ENCODE peak calls at places on chromosomes 16 and 17, in nine cellular contexts. H, B, X, S, G, M, U, Q and W are unnamed samples.

GRCh38 chr16:57355898-57356414 is 2.6 kb upstream of the CCL22 start:
- DNase-seq in H (no peak), B (no peak), X (no peak), S (no peak), G (no peak), M (no peak), U (no peak), Q (no peak), W (no peak)

GRCh38 chr17:15210247-15210646 is 54.9 kb downstream of the PMP22 start:
- DNase-seq in H (no peak), B (no peak), X (no peak), S (no peak), G (no peak), M (no peak), U (no peak), Q (no peak), W (no peak)

GRCh38 chr16:86490859-86491642 is 19.3 kb upstream of the FOXF1 start:
- DNase-seq in H (no peak), B (no peak), X (peak; percentile 56), S (no peak), G (no peak), M (no peak), U (no peak), Q (peak; percentile 81), W (no peak)

GRCh38 chr17:77489898-77490265 is 349.1 kb downstream of the SEC14L1 start:
- DNase-seq in H (no peak), B (peak; percentile 53), X (no peak), S (no peak), G (no peak), M (peak; percentile 92), U (peak; percentile 82), Q (peak; percentile 96), W (no peak)

GRCh38 chr17:4152471-4152870 is 9.5 kb downstream of the CYB5D2 start:
- DNase-seq in H (no peak), B (no peak), X (peak; percentile 72), S (no peak), G (no peak), M (no peak), U (no peak), Q (no peak), W (peak; percentile 70)

GRCh38 chr17:50967795-50968194 is 101.6 kb upstream of the TOB1 start:
- DNase-seq in H (no peak), B (no peak), X (peak; percentile 47), S (no peak), G (no peak), M (no peak), U (no peak), Q (no peak), W (no peak)

GRCh38 chr17:21176996-21177395 is 37.0 kb downstream of the TMEM11 start:
- DNase-seq in H (no peak), B (no peak), X (no peak), S (no peak), G (no peak), M (no peak), U (no peak), Q (peak; percentile 32), W (no peak)

GRCh38 chr16:53172517-53172916 is 117.7 kb downstream of the CHD9 start:
- DNase-seq in H (no peak), B (no peak), X (no peak), S (no peak), G (no peak), M (no peak), U (no peak), Q (no peak), W (no peak)

GRCh38 chr16:57898961-57899360 is 72.0 kb downstream of the CNGB1 start:
- DNase-seq in H (no peak), B (no peak), X (no peak), S (no peak), G (no peak), M (no peak), U (no peak), Q (no peak), W (no peak)

GRCh38 chr17:66663041-66663494 is 171.8 kb upstream of the CACNG5 start:
- DNase-seq in H (no peak), B (no peak), X (no peak), S (no peak), G (no peak), M (no peak), U (no peak), Q (no peak), W (no peak)

GRCh38 chr16:2686912-2687507 is 4.7 kb downstream of the KCTD5 start:
- DNase-seq in H (no peak), B (peak; percentile 79), X (no peak), S (peak; percentile 9), G (no peak), M (no peak), U (no peak), Q (peak; percentile 73), W (no peak)

GRCh38 chr17:72789711-72790110 is 302.8 kb downstream of the SLC39A11 start:
- DNase-seq in H (no peak), B (no peak), X (no peak), S (no peak), G (no peak), M (no peak), U (no peak), Q (no peak), W (no peak)

GRCh38 chr16:1033128-1033679 is 39.3 kb upstream of the SSTR5 start:
- DNase-seq in H (no peak), B (no peak), X (no peak), S (no peak), G (no peak), M (no peak), U (no peak), Q (no peak), W (no peak)

DNA sequence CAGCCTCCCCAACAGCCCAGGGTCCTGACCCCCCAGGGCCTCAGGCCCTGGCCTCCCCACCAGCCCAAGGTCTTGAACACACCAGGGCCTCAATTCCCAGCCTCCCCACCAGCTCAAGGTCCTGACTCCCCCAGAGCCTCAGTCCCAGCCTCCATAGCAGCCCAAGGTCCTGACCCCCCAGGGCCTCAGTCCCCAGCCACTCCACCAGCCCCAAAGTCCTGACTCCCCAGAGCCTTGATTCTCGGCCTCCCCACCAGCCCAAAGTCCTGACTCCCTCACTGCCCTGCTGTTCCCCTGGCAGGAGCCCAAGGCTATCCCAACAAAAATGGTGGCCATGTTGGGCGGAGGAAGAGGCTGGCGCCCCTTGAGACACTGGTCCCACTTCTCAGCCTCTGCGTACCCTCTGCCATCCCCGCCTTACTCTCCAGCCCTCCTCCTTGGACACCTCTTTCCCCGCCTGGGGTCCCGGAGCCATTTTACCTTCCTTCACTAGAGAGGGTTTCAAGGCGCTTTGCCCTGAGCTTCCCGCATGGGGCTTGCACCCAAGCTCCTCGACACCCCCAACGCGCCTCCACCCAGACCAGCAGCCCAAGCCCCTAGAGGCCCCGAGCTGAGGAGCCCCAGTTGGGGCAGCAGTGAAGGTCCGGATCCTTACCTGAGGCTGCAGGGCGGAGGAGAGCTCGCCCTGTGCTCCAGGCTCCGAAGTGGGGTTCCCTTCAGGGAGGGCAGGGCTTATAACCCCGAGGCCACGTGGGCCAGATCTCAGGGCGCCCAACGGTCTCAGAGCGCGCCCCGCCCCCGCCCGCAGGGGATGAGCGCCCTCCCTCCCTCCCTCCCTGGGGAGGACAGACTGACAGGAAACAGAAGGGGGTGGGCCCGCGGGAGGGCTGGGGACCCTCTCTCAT is 3.5 kb upstream of the TSPOAP1 start:
- DNase-seq in H (no peak), B (peak; percentile 91), X (no peak), S (peak; percentile 85), G (no peak), M (peak; percentile 74), U (peak; percentile 32), Q (no peak), W (no peak)
- H3K4me1 ChIP-seq in H (no peaks in the 10 kb centered on the region), B (peaks cover 42% of the 10 kb centered on the region), X (peaks cover 11% of the 10 kb centered on the region), S (peaks cover 65% of the 10 kb centered on the region), G (peaks cover 12% of the 10 kb centered on the region), M (peaks cover 12% of the 10 kb centered on the region), U (no peaks in the 10 kb centered on the region), Q (peaks cover 17% of the 10 kb centered on the region), W (no peaks in the 10 kb centered on the region)

GRCh38 chr17:62680541-62681052 is 53.1 kb downstream of the MRC2 start:
- DNase-seq in H (no peak), B (peak; percentile 38), X (no peak), S (no peak), G (no peak), M (no peak), U (peak; percentile 73), Q (peak; percentile 53), W (no peak)

GRCh38 chr17:62681939-62682381 is 54.5 kb downstream of the MRC2 start:
- DNase-seq in H (no peak), B (peak; percentile 34), X (no peak), S (no peak), G (no peak), M (no peak), U (no peak), Q (peak; percentile 54), W (no peak)

GRCh38 chr17:62687997-62688396 is 60.5 kb downstream of the MRC2 start:
- DNase-seq in H (no peak), B (no peak), X (no peak), S (no peak), G (no peak), M (no peak), U (no peak), Q (no peak), W (no peak)

GRCh38 chr17:62681061-62681938 is 53.8 kb downstream of the MRC2 start:
- DNase-seq in H (no peak), B (peak; percentile 18), X (no peak), S (peak; percentile 94), G (no peak), M (no peak), U (no peak), Q (no peak), W (no peak)

GRCh38 chr17:62684179-62684578 is 56.7 kb downstream of the MRC2 start:
- DNase-seq in H (no peak), B (no peak), X (no peak), S (no peak), G (no peak), M (no peak), U (no peak), Q (peak; percentile 10), W (no peak)
- TF ChIP-seq CTCF in H (no peak), B (no peak), X (no peak), S (no peak), G (no peak), M (no peak), U (no peak), Q (no peak), W (no peak)

DNA sequence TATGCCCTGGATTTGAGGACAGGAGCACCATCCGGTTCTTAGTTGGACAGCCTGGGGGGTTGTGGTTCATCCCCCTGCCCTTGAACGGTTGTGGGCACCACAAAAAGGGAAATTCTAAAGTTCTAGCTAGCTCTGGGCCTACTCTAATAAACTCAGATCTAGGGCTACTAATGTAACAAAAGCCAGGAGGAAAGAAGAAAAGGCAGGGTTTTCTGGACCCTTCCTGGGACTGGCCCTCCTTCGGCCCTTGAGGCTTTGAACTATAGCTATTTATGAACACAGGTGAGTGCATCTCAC is 15.1 kb downstream of the ETV4 start:
- DNase-seq in H (no peak), B (no peak), X (no peak), S (no peak), G (no peak), M (no peak), U (no peak), Q (no peak), W (no peak)
- H3K27ac ChIP-seq in H (no peak overlapping the region), B (peak overlapping the region; percentile 58), X (peak overlapping the region; percentile 69), S (peak overlapping the region; percentile 88), G (peak overlapping the region; percentile 68), M (peak overlapping the region; percentile 69), U (peak overlapping the region; percentile 14), Q (no peak overlapping the region), W (no peak overlapping the region)

DNA sequence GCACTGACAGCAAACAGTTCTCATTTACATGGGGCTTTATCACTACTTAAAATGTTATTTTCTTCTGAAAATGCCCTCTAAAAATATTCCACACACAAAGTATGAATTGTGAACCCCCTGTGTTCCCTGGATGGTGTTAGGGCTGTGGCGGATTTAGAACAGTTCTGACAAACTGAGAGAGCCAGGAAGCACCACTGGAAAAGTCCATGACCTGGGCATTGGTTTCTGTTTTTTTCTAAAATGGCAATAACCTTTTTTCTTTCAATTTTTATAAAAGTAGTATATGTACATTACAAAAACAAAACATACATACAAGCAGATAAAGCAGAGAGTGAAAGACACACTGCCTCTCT is 21.0 kb upstream of the ERN1 start:
- DNase-seq in H (no peak), B (no peak), X (no peak), S (no peak), G (no peak), M (no peak), U (no peak), Q (no peak), W (no peak)
- H3K4me1 ChIP-seq in H (peaks cover 19% of the 10 kb centered on the region), B (peaks cover 85% of the 10 kb centered on the region), X (peaks cover 4% of the 10 kb centered on the region), S (peaks cover 6% of the 10 kb centered on the region), G (peaks cover 13% of the 10 kb centered on the region), M (peaks cover 94% of the 10 kb centered on the region), U (peaks cover 8% of the 10 kb centered on the region), Q (peaks cover 24% of the 10 kb centered on the region), W (peaks cover 8% of the 10 kb centered on the region)